ENCODE peak calls at places on chromosomes 2 and 18, in ten cellular contexts. One of them, this sample, is unnamed.

GRCh38 chr18:13834501-13835015 is 10.6 kb downstream of the MC5R start:
- DNase-seq in lower lobe of right lung: no peak
- DNase-seq in cardiac muscle cell: no peak
- DNase-seq in GM23248: no peak
- DNase-seq in breast epithelium: no peak
- DNase-seq in caudate nucleus: no peak
- DNase-seq in neuronal stem cell: no peak
- DNase-seq in aorta: no peak
- DNase-seq in upper lobe of right lung: no peak
- DNase-seq in PC-3: peak; percentile 4
- DNase-seq in this sample: no peak

GRCh38 chr2:232418466-232419244 is 12.0 kb downstream of the ALPG start:
- DNase-seq in GM23248: peak; percentile 62
- DNase-seq in aorta: no peak
- DNase-seq in lower lobe of right lung: peak; percentile 68
- DNase-seq in neuronal stem cell: no peak
- DNase-seq in PC-3: peak; percentile 27
- DNase-seq in cardiac muscle cell: peak; percentile 18
- DNase-seq in caudate nucleus: no peak
- DNase-seq in breast epithelium: no peak
- DNase-seq in upper lobe of right lung: peak; percentile 70
- DNase-seq in this sample: peak; percentile 86

GRCh38 chr2:186919272-186919671 is 70.3 kb upstream of the ZSWIM2 start:
- DNase-seq in caudate nucleus: no peak
- DNase-seq in lower lobe of right lung: no peak
- DNase-seq in aorta: no peak
- DNase-seq in PC-3: peak; percentile 72
- DNase-seq in cardiac muscle cell: no peak
- DNase-seq in breast epithelium: no peak
- DNase-seq in GM23248: peak; percentile 83
- DNase-seq in neuronal stem cell: no peak
- DNase-seq in upper lobe of right lung: no peak
- DNase-seq in this sample: no peak

GRCh38 chr18:68713791-68714190 is 1.1 kb downstream of the TMX3 start:
- DNase-seq in GM23248: peak; percentile 62
- DNase-seq in lower lobe of right lung: no peak
- DNase-seq in cardiac muscle cell: no peak
- DNase-seq in aorta: no peak
- DNase-seq in upper lobe of right lung: no peak
- DNase-seq in PC-3: peak; percentile 31
- DNase-seq in breast epithelium: no peak
- DNase-seq in neuronal stem cell: no peak
- DNase-seq in caudate nucleus: no peak
- DNase-seq in this sample: no peak

GRCh38 chr2:197613509-197613987 is 61.8 kb downstream of the RFTN2 start:
- DNase-seq in aorta: no peak
- DNase-seq in neuronal stem cell: no peak
- DNase-seq in PC-3: peak; percentile 86
- DNase-seq in upper lobe of right lung: no peak
- DNase-seq in lower lobe of right lung: no peak
- DNase-seq in GM23248: no peak
- DNase-seq in breast epithelium: no peak
- DNase-seq in cardiac muscle cell: no peak
- DNase-seq in caudate nucleus: no peak
- DNase-seq in this sample: no peak

GRCh38 chr18:58452392-58453166 is 176.3 kb downstream of the ALPK2 start:
- DNase-seq in upper lobe of right lung: no peak
- DNase-seq in GM23248: no peak
- DNase-seq in caudate nucleus: no peak
- DNase-seq in cardiac muscle cell: no peak
- DNase-seq in neuronal stem cell: no peak
- DNase-seq in lower lobe of right lung: no peak
- DNase-seq in PC-3: no peak
- DNase-seq in breast epithelium: no peak
- DNase-seq in aorta: no peak
- DNase-seq in this sample: no peak

GRCh38 chr2:197846789-197847188 is 42.4 kb downstream of the PLCL1 start:
- DNase-seq in neuronal stem cell: no peak
- DNase-seq in aorta: no peak
- DNase-seq in lower lobe of right lung: no peak
- DNase-seq in breast epithelium: no peak
- DNase-seq in upper lobe of right lung: no peak
- DNase-seq in PC-3: no peak
- DNase-seq in caudate nucleus: no peak
- DNase-seq in cardiac muscle cell: no peak
- DNase-seq in GM23248: peak; percentile 37
- DNase-seq in this sample: no peak

GRCh38 chr2:201228912-201229290 is 31.4 kb upstream of the CASP8 start:
- DNase-seq in upper lobe of right lung: no peak
- DNase-seq in lower lobe of right lung: no peak
- DNase-seq in neuronal stem cell: no peak
- DNase-seq in aorta: no peak
- DNase-seq in PC-3: no peak
- DNase-seq in breast epithelium: no peak
- DNase-seq in caudate nucleus: no peak
- DNase-seq in cardiac muscle cell: no peak
- DNase-seq in GM23248: no peak
- DNase-seq in this sample: no peak

GRCh38 chr2:178858896-178859628 is 51.8 kb upstream of the TTN start:
- DNase-seq in cardiac muscle cell: no peak
- DNase-seq in upper lobe of right lung: no peak
- DNase-seq in neuronal stem cell: no peak
- DNase-seq in PC-3: no peak
- DNase-seq in aorta: no peak
- DNase-seq in breast epithelium: no peak
- DNase-seq in GM23248: no peak
- DNase-seq in caudate nucleus: no peak
- DNase-seq in lower lobe of right lung: no peak
- DNase-seq in this sample: no peak

GRCh38 chr2:178859760-178860159 is 52.5 kb upstream of the TTN start:
- DNase-seq in upper lobe of right lung: no peak
- DNase-seq in aorta: no peak
- DNase-seq in neuronal stem cell: no peak
- DNase-seq in PC-3: no peak
- DNase-seq in breast epithelium: no peak
- DNase-seq in caudate nucleus: peak; percentile 48
- DNase-seq in lower lobe of right lung: no peak
- DNase-seq in GM23248: no peak
- DNase-seq in cardiac muscle cell: no peak
- DNase-seq in this sample: no peak

GRCh38 chr2:178860551-178860950 is 53.3 kb upstream of the TTN start:
- DNase-seq in aorta: no peak
- DNase-seq in PC-3: no peak
- DNase-seq in neuronal stem cell: no peak
- DNase-seq in cardiac muscle cell: no peak
- DNase-seq in lower lobe of right lung: no peak
- DNase-seq in upper lobe of right lung: no peak
- DNase-seq in GM23248: no peak
- DNase-seq in caudate nucleus: no peak
- DNase-seq in breast epithelium: no peak
- DNase-seq in this sample: no peak

DNA sequence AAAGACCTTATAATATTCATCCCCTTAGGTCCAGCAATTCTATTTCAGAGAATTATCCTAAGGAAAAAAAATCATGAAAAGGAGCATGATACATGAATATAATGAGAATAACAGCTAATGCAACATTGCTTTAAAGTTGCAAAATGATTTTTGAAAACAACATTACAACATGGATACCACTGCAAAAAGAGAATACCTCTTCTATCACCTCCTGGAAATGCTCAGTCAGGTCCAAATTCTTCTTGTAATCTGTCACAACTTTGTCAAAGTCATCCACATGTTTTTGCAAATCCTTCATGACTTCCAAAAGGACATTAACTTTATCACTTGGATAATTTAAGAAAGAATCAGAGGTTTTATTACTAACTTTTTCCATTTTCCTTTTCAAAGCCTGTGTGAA is 47.9 kb upstream of the TTN start:
- DNase-seq in neuronal stem cell: no peak
- DNase-seq in GM23248: peak; percentile 6
- DNase-seq in PC-3: no peak
- DNase-seq in cardiac muscle cell: no peak
- DNase-seq in upper lobe of right lung: no peak
- DNase-seq in aorta: no peak
- DNase-seq in caudate nucleus: no peak
- DNase-seq in lower lobe of right lung: no peak
- DNase-seq in breast epithelium: no peak
- DNase-seq in this sample: no peak
- H3K27ac ChIP-seq in neuronal stem cell: no peak overlapping the region
- H3K27ac ChIP-seq in GM23248: peak overlapping the region; percentile 17
- H3K27ac ChIP-seq in PC-3: no peak overlapping the region
- H3K27ac ChIP-seq in cardiac muscle cell: peak overlapping the region; percentile 61
- H3K27ac ChIP-seq in upper lobe of right lung: no peak overlapping the region
- H3K27ac ChIP-seq in aorta: no peak overlapping the region
- H3K27ac ChIP-seq in caudate nucleus: no peak overlapping the region
- H3K27ac ChIP-seq in lower lobe of right lung: no peak overlapping the region
- H3K27ac ChIP-seq in breast epithelium: no peak overlapping the region
- H3K27ac ChIP-seq in this sample: no peak overlapping the region

GRCh38 chr2:136000502-136000901 is 15.1 kb upstream of the DARS1 start:
- DNase-seq in neuronal stem cell: no peak
- DNase-seq in GM23248: no peak
- DNase-seq in aorta: no peak
- DNase-seq in breast epithelium: no peak
- DNase-seq in lower lobe of right lung: no peak
- DNase-seq in PC-3: no peak
- DNase-seq in cardiac muscle cell: no peak
- DNase-seq in upper lobe of right lung: no peak
- DNase-seq in caudate nucleus: no peak
- DNase-seq in this sample: no peak
- H3K27ac ChIP-seq in neuronal stem cell: peak overlapping the region; percentile 8
- H3K27ac ChIP-seq in GM23248: no peak overlapping the region
- H3K27ac ChIP-seq in aorta: no peak overlapping the region
- H3K27ac ChIP-seq in breast epithelium: no peak overlapping the region
- H3K27ac ChIP-seq in lower lobe of right lung: no peak overlapping the region
- H3K27ac ChIP-seq in PC-3: no peak overlapping the region
- H3K27ac ChIP-seq in cardiac muscle cell: no peak overlapping the region
- H3K27ac ChIP-seq in upper lobe of right lung: no peak overlapping the region
- H3K27ac ChIP-seq in caudate nucleus: no peak overlapping the region
- H3K27ac ChIP-seq in this sample: no peak overlapping the region

GRCh38 chr18:25647404-25647803 is 295.4 kb upstream of the ZNF521 start:
- DNase-seq in neuronal stem cell: no peak
- DNase-seq in breast epithelium: no peak
- DNase-seq in upper lobe of right lung: no peak
- DNase-seq in lower lobe of right lung: no peak
- DNase-seq in aorta: no peak
- DNase-seq in cardiac muscle cell: no peak
- DNase-seq in GM23248: no peak
- DNase-seq in PC-3: no peak
- DNase-seq in caudate nucleus: no peak
- DNase-seq in this sample: no peak

GRCh38 chr18:25651553-25651952 is 299.6 kb upstream of the ZNF521 start:
- DNase-seq in lower lobe of right lung: no peak
- DNase-seq in caudate nucleus: no peak
- DNase-seq in PC-3: no peak
- DNase-seq in neuronal stem cell: no peak
- DNase-seq in breast epithelium: no peak
- DNase-seq in aorta: no peak
- DNase-seq in upper lobe of right lung: no peak
- DNase-seq in cardiac muscle cell: no peak
- DNase-seq in GM23248: no peak
- DNase-seq in this sample: no peak

GRCh38 chr18:25646971-25647370 is 295.0 kb upstream of the ZNF521 start:
- DNase-seq in caudate nucleus: no peak
- DNase-seq in PC-3: no peak
- DNase-seq in upper lobe of right lung: no peak
- DNase-seq in cardiac muscle cell: no peak
- DNase-seq in neuronal stem cell: no peak
- DNase-seq in aorta: no peak
- DNase-seq in GM23248: peak; percentile 81
- DNase-seq in lower lobe of right lung: no peak
- DNase-seq in breast epithelium: no peak
- DNase-seq in this sample: no peak

GRCh38 chr18:25648724-25649260 is 296.8 kb upstream of the ZNF521 start:
- DNase-seq in cardiac muscle cell: no peak
- DNase-seq in upper lobe of right lung: no peak
- DNase-seq in PC-3: no peak
- DNase-seq in neuronal stem cell: no peak
- DNase-seq in aorta: no peak
- DNase-seq in lower lobe of right lung: no peak
- DNase-seq in breast epithelium: no peak
- DNase-seq in GM23248: peak; percentile 27
- DNase-seq in caudate nucleus: no peak
- DNase-seq in this sample: no peak

GRCh38 chr18:25650201-25650941 is 298.4 kb upstream of the ZNF521 start:
- DNase-seq in cardiac muscle cell: peak; percentile 30
- DNase-seq in aorta: no peak
- DNase-seq in PC-3: no peak
- DNase-seq in neuronal stem cell: no peak
- DNase-seq in breast epithelium: no peak
- DNase-seq in caudate nucleus: no peak
- DNase-seq in GM23248: peak; percentile 96
- DNase-seq in upper lobe of right lung: no peak
- DNase-seq in lower lobe of right lung: no peak
- DNase-seq in this sample: no peak
- H3K27ac ChIP-seq in cardiac muscle cell: no peak overlapping the region
- H3K27ac ChIP-seq in aorta: no peak overlapping the region
- H3K27ac ChIP-seq in PC-3: no peak overlapping the region
- H3K27ac ChIP-seq in neuronal stem cell: no peak overlapping the region
- H3K27ac ChIP-seq in breast epithelium: no peak overlapping the region
- H3K27ac ChIP-seq in caudate nucleus: no peak overlapping the region
- H3K27ac ChIP-seq in GM23248: peak overlapping the region; percentile 90
- H3K27ac ChIP-seq in upper lobe of right lung: no peak overlapping the region
- H3K27ac ChIP-seq in lower lobe of right lung: no peak overlapping the region
- H3K27ac ChIP-seq in this sample: no peak overlapping the region

GRCh38 chr2:98470851-98471255 is 26.2 kb downstream of the INPP4A start:
- DNase-seq in upper lobe of right lung: no peak
- DNase-seq in breast epithelium: no peak
- DNase-seq in cardiac muscle cell: no peak
- DNase-seq in PC-3: no peak
- DNase-seq in neuronal stem cell: no peak
- DNase-seq in caudate nucleus: no peak
- DNase-seq in lower lobe of right lung: no peak
- DNase-seq in GM23248: no peak
- DNase-seq in aorta: no peak
- DNase-seq in this sample: no peak

GRCh38 chr2:98472961-98473746 is 28.5 kb downstream of the INPP4A start:
- DNase-seq in neuronal stem cell: no peak
- DNase-seq in upper lobe of right lung: no peak
- DNase-seq in PC-3: no peak
- DNase-seq in caudate nucleus: no peak
- DNase-seq in lower lobe of right lung: no peak
- DNase-seq in breast epithelium: no peak
- DNase-seq in cardiac muscle cell: no peak
- DNase-seq in GM23248: no peak
- DNase-seq in aorta: no peak
- DNase-seq in this sample: no peak

GRCh38 chr2:98472132-98472650 is 27.5 kb downstream of the INPP4A start:
- DNase-seq in aorta: no peak
- DNase-seq in upper lobe of right lung: no peak
- DNase-seq in cardiac muscle cell: no peak
- DNase-seq in PC-3: no peak
- DNase-seq in breast epithelium: no peak
- DNase-seq in lower lobe of right lung: no peak
- DNase-seq in caudate nucleus: no peak
- DNase-seq in GM23248: no peak
- DNase-seq in neuronal stem cell: no peak
- DNase-seq in this sample: no peak

GRCh38 chr2:98469862-98470544 is 25.3 kb downstream of the INPP4A start:
- DNase-seq in caudate nucleus: no peak
- DNase-seq in cardiac muscle cell: no peak
- DNase-seq in neuronal stem cell: no peak
- DNase-seq in aorta: no peak
- DNase-seq in PC-3: no peak
- DNase-seq in breast epithelium: no peak
- DNase-seq in GM23248: no peak
- DNase-seq in upper lobe of right lung: no peak
- DNase-seq in lower lobe of right lung: no peak
- DNase-seq in this sample: no peak

GRCh38 chr2:98471402-98472131 is 26.9 kb downstream of the INPP4A start:
- DNase-seq in GM23248: no peak
- DNase-seq in neuronal stem cell: no peak
- DNase-seq in breast epithelium: no peak
- DNase-seq in lower lobe of right lung: no peak
- DNase-seq in caudate nucleus: no peak
- DNase-seq in cardiac muscle cell: no peak
- DNase-seq in upper lobe of right lung: no peak
- DNase-seq in PC-3: no peak
- DNase-seq in aorta: no peak
- DNase-seq in this sample: no peak
- H3K27ac ChIP-seq in GM23248: no peak overlapping the region
- H3K27ac ChIP-seq in neuronal stem cell: no peak overlapping the region
- H3K27ac ChIP-seq in breast epithelium: no peak overlapping the region
- H3K27ac ChIP-seq in lower lobe of right lung: no peak overlapping the region
- H3K27ac ChIP-seq in caudate nucleus: no peak overlapping the region
- H3K27ac ChIP-seq in cardiac muscle cell: no peak overlapping the region
- H3K27ac ChIP-seq in upper lobe of right lung: no peak overlapping the region
- H3K27ac ChIP-seq in PC-3: no peak overlapping the region
- H3K27ac ChIP-seq in aorta: no peak overlapping the region
- H3K27ac ChIP-seq in this sample: no peak overlapping the region